ENCODE peak calls at places on chromosomes 1 and 21, in five cellular contexts. T, W, L, Q and U are unnamed samples.

GRCh38 chr1:30409476-30410152 is 313.8 kb downstream of the MATN1 start:
- DNase-seq in T (peak; percentile 15), W (no peak), L (no peak), Q (no peak), U (no peak)

GRCh38 chr21:36183144-36183795 is 26.6 kb downstream of the DOP1B start:
- DNase-seq in T (no peak), W (no peak), L (no peak), Q (no peak), U (no peak)

GRCh38 chr1:12703821-12704451 is 12.0 kb upstream of the AADACL3 start:
- DNase-seq in T (no peak), W (no peak), L (no peak), Q (no peak), U (no peak)

GRCh38 chr21:46111857-46112730 is 14.2 kb downstream of the COL6A2 start:
- DNase-seq in T (no peak), W (no peak), L (no peak), Q (no peak), U (no peak)

GRCh38 chr21:38145104-38145503 is 111.7 kb upstream of the KCNJ15 start:
- DNase-seq in T (no peak), W (no peak), L (no peak), Q (no peak), U (no peak)

GRCh38 chr1:70778934-70779333 is 268.7 kb downstream of the PTGER3 start:
- DNase-seq in T (no peak), W (no peak), L (no peak), Q (no peak), U (no peak)

GRCh38 chr1:246428542-246429308 is 78.4 kb downstream of the SMYD3 start:
- DNase-seq in T (no peak), W (peak; percentile 96), L (peak; percentile 85), Q (no peak), U (peak; percentile 93)

GRCh38 chr21:25639167-25639921 is at the start of gene JAM2:
- DNase-seq in T (peak; percentile 83), W (peak; percentile 36), L (no peak), Q (peak; percentile 50), U (peak; percentile 29)

GRCh38 chr1:230684998-230685397 is 28.9 kb downstream of the AGT start:
- DNase-seq in T (no peak), W (no peak), L (no peak), Q (no peak), U (no peak)

GRCh38 chr1:98749152-98749756 is 87.7 kb downstream of the SNX7 start:
- DNase-seq in T (no peak), W (peak; percentile 13), L (peak; percentile 65), Q (no peak), U (peak; percentile 7)

GRCh38 chr1:207938016-207938415 is 27.1 kb upstream of the CD34 start:
- DNase-seq in T (no peak), W (peak; percentile 65), L (peak; percentile 96), Q (no peak), U (peak; percentile 57)

GRCh38 chr1:241916196-241916595 is 41.4 kb upstream of the BECN2 start:
- DNase-seq in T (no peak), W (no peak), L (no peak), Q (no peak), U (no peak)

DNA sequence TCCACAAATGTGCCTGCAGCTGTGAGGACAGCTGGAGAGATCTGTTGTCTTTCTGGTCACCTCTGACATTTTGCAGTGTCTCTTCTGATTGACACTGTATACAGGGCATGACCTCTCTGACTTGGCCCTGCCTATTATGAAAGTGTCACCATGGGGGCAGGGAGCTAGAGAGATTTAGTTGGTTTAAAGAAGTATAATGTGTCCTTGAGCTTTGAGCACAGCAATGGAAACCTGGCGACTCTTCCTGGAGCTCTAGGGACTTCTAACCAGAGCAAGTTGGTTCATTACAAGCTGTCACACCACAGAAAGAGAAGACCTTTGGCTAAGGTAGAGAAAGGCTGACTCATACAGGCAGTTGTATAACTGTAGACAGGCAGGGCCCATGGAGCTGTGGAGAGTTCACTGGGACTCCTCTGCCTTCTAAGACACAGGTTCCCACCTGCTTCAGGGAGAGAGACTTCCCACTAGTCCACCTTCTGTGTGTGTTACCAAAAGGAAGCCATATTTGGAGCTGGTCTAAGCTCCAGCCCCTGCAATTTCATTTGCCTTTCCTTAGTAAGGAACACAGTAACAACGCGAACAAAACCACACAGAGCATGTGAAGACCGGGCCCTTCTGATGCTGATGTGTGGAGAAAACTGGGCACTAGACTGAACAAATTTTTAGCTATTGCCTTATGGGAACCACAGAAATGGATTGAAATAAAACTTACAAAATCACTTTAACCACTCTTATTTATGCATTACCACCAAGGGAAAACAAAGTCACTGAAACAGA is 90.5 kb upstream of the ADAR start:
- DNase-seq in T (no peak), W (no peak), L (peak; percentile 52), Q (no peak), U (no peak)
- TF ChIP-seq CTCF in T (no peak), W (no peak), L (no peak), Q (no peak), U (no peak)

GRCh38 chr1:62905872-62906271 is 121.9 kb downstream of the ATG4C start:
- DNase-seq in T (no peak), W (no peak), L (no peak), Q (no peak), U (no peak)
- TF ChIP-seq CTCF in T (no peak), W (no peak), L (no peak), Q (no peak), U (no peak)

GRCh38 chr1:36224537-36225297 is 474 bp downstream of the THRAP3 start:
- DNase-seq in T (peak; percentile 86), W (peak; percentile 86), L (peak; percentile 82), Q (peak; percentile 67), U (peak; percentile 83)

GRCh38 chr1:36225298-36225899 is 1.2 kb downstream of the THRAP3 start:
- DNase-seq in T (no peak), W (no peak), L (no peak), Q (no peak), U (peak; percentile 18)

GRCh38 chr1:36222481-36223372 is 1.5 kb upstream of the THRAP3 start:
- DNase-seq in T (no peak), W (no peak), L (no peak), Q (no peak), U (peak; percentile 22)

GRCh38 chr1:36223373-36223995 is 759 bp upstream of the THRAP3 start:
- DNase-seq in T (peak; percentile 71), W (peak; percentile 73), L (peak; percentile 27), Q (no peak), U (peak; percentile 73)

DNA sequence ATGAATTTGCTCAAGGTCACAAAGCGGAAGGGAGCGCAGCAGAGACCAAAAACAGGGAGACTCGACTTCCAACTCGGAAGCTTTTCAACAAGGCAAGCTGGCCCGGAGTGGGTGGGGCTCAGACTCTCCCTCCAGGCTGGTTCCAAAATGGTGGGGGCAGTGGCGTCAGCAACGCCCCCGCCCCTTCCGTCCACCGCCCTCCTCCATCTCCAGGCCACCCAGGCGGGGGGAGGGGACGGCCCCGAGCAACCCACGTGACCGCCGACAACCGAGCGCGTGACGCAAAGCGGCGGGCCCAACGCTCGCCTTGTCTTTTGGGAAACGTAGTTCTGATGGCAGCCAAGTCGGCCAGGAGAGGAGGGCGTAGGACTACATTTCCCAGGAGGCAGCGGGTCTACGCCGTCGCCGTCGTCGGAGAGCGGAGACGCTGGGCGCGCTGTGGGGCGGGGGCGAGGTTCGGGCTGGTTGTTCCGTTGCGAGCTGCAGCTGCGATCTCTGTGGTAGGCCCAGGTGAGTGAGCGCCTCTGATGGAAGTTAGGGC is at the start of gene THRAP3:
- DNase-seq in T (peak; percentile 97), W (peak; percentile 100), L (peak; percentile 99), Q (peak; percentile 99), U (peak; percentile 99)
- TF ChIP-seq CTCF in T (no peak), W (no peak), L (no peak), Q (no peak), U (no peak)

DNA sequence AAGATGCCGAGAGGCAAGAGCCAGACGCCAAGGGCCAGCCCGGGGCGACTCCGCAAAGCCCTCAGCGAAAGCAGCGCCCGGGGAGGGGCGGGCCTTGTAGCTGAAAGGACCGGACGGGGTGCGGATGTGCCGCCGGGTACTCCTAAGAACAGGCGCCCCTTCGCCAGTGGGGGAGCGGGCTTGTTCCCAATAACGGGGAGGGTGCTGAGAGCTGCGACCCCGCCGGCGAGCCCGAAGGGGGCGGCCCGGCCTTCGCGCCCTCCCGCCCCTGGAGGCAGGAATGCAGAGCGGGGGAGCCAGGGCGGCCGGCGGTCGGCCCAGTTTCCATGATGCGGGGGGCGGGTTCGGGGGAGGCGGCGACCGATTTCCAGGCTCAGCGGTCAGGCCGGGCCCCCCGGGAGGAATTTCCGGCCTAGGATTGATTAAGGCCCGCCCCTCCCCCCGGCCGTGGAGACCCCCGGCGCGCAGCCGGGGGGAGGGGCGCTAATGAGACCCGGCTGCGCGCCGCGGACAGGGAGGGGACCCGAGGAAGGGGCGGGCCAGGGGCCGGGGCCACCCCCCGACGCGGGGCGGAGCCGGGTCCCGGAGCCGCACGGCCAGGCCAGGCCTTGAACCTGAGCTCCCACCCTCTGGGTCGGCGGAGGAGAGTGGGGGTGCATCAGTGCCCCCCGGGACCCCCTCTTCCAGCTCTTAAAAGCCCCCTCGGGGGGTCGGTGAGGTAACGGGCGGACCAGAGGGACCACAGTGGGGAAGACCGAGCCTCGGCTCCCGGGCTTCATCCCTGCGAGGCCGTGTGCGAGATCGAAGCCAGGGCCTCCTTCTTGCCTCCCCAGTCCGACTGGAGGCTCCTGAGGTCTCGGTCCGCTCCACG is 898 bp upstream of the TMEM200B start:
- DNase-seq in T (peak; percentile 84), W (peak; percentile 88), L (peak; percentile 58), Q (peak; percentile 67), U (peak; percentile 60)
- TF ChIP-seq CTCF in T (no peak), W (peak; percentile 57), L (peak; percentile 53), Q (peak; percentile 70), U (peak; percentile 77)

DNA sequence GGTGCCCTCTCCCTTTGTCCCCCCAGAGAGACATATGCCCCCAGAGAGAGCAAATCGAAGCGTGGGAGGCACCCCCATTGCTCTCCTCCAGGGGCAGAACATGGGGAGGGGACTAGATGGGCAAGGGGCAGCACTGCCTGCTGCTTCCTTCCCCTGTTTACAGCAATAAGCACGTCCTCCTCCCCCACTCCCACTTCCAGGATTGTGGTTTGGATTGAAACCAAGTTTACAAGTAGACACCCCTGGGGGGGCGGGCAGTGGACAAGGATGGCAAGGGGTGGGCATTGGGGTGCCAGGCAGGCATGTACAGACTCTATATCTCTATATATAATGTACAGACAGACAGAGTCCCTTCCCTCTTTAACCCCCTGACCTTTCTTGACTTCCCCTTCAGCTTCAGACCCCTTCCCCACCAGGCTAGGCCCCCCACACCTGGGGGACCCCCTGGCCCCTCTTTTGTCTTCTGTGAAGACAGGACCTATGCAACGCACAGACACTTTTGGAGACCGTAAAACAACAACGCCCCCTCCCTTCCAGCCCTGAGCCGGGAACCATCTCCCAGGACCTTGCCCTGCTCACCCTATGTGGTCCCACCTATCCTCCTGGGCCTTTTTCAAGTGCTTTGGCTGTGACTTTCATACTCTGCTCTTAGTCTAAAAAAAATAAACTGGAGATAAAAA is 8.4 kb downstream of the EFNA3 start:
- DNase-seq in T (no peak), W (no peak), L (no peak), Q (no peak), U (no peak)
- TF ChIP-seq CTCF in T (no peak), W (no peak), L (no peak), Q (no peak), U (no peak)

DNA sequence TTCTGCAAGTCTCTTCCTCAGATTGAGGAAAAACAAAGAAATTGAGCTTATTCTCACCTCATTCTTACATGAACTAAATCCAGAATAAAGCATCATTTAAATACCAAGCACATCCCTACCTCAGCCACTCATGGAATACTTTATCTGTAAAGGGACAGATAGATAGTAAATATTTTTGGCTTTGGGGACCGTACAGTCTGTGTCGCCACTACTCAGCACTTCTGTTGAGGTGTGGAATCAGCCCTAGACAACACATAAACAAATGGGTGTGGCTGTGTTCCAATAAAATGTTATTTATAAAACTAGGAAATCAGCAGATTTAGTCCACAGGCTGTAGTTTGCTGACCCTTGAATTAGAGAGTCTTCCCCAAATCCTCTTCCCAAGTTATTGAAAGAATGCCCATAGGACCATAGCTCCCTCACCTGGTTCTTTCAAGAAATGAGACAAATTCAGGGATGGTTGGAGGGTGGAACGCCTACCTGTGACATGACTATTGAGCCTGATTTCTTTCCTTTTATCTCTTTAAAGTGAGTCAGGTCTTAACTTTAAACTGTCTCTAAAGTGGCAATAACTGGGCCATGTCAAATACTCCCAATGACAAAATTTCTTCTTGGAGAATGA is 878.5 kb downstream of the USP25 start:
- DNase-seq in T (no peak), W (no peak), L (peak; percentile 29), Q (no peak), U (no peak)
- TF ChIP-seq CTCF in T (no peak), W (no peak), L (peak; percentile 42), Q (no peak), U (peak; percentile 26)